ENCODE peak calls at places on chromosomes 5 and 9, in four cellular contexts. R is kidney epithelial cell, L is stomach, E is osteoblast. Z is an unnamed sample.

GRCh38 chr5:15703901-15704300 is 203.9 kb downstream of the FBXL7 start:
- DNase-seq in R (no peak), E (peak), L (no peak), Z (no peak)

GRCh38 chr5:133977858-133978257 is 9.4 kb upstream of the C5orf15 start:
- DNase-seq in E (peak), R (no peak), L (no peak), Z (no peak)

GRCh38 chr5:40365357-40366330 is 314.1 kb upstream of the PTGER4 start:
- DNase-seq in L (no peak), E (no peak), R (no peak), Z (no peak)

GRCh38 chr9:18362901-18363685 is 110.9 kb upstream of the ADAMTSL1 start:
- DNase-seq in R (no peak), E (peak), L (no peak), Z (no peak)

GRCh38 chr5:149747833-149748366 is 17.8 kb downstream of the PPARGC1B start:
- DNase-seq in E (peak), L (no peak), R (no peak), Z (no peak)

GRCh38 chr5:14199902-14200301 is 56.8 kb downstream of the TRIO start:
- DNase-seq in R (no peak), L (no peak), E (no peak), Z (no peak)

GRCh38 chr5:179259731-179260323 is 85.4 kb downstream of the ADAMTS2 start:
- DNase-seq in E (peak), R (no peak), L (peak), Z (no peak)

GRCh38 chr9:95057121-95057520 is 260.4 kb downstream of the FANCC start:
- DNase-seq in L (no peak), R (no peak), E (no peak), Z (no peak)

GRCh38 chr9:129321511-129322021 is 143.5 kb upstream of the IER5L start:
- DNase-seq in E (no peak), L (peak), R (no peak), Z (no peak)

GRCh38 chr9:967851-968641 is 8.4 kb upstream of the DMRT3 start:
- DNase-seq in R (no peak), E (no peak), L (no peak), Z (no peak)

GRCh38 chr5:148808864-148809642 is 17.4 kb upstream of the ADRB2 start:
- DNase-seq in L (no peak), E (no peak), R (no peak), Z (no peak)

GRCh38 chr5:55821731-55822512 is 29.2 kb upstream of the IL31RA start:
- DNase-seq in L (peak), R (no peak), E (peak), Z (no peak)

GRCh38 chr5:67515020-67515689 is 318.6 kb upstream of the CD180 start:
- DNase-seq in E (no peak), R (no peak), L (no peak), Z (no peak)

DNA sequence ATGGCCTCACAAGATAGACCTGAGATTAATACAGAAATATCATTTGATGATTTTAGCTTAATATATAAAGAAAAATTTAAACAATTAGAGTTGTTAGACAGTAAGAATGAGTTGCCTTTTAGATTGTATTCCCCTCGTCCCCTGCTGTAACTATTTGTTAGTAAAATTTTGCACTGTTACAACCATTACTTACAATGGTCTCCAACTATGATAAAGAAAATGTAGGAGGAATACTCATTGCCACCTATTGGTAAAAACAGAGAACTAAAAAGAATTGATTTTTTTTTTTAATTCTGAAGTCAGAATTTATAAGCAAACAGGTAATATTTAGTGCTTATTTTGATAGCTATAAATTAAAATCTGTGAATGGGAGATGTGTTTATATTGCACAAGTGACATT is 937.6 kb downstream of the TLE4 start:
- DNase-seq in L (no peak), R (no peak), E (no peak), Z (no peak)
- TF ChIP-seq CTCF in L (no peak), R (no peak), E (no peak), Z (no peak)

DNA sequence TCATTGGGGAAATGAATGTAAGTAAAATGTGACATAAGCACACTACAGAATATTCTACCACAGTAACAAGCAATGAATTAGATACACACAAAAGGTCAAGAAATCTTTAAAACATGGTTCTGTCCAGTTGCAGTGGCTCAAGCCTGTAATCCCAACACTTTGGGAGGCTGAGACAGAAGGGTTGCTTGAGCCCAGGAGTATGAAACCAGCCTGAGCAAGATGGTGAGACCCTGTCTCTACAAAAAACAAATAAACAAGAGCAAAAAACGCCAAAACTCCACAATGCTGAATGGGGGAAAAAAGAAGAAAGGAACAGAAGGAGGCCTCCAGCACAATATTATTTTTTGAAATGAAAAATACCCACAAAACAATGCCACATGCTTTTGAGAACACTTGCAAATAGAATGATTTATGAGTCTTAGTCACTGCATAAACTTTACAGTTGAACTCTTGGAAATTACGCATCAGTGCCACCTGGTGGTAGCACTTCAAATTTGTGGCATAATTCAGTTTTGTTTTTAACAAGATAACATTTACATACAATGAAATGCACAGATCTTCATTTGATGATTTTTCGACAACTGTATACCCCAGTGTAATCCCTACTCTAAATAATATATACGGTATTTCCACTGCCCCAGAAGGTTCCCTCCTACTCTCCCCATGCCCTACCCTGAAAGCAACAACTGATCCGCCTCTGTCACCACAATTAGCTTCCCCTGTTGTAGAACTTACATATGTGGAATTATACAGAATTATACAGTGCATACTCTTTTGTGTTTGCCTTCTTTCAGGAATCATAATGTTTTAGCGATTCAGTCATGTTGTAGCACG is 14.4 kb upstream of the SPINK4 start:
- DNase-seq in E (no peak), R (peak), L (peak), Z (no peak)
- H3K4me3 ChIP-seq in E (no peak), R (no peak), L (no peak), Z (no peak)

DNA sequence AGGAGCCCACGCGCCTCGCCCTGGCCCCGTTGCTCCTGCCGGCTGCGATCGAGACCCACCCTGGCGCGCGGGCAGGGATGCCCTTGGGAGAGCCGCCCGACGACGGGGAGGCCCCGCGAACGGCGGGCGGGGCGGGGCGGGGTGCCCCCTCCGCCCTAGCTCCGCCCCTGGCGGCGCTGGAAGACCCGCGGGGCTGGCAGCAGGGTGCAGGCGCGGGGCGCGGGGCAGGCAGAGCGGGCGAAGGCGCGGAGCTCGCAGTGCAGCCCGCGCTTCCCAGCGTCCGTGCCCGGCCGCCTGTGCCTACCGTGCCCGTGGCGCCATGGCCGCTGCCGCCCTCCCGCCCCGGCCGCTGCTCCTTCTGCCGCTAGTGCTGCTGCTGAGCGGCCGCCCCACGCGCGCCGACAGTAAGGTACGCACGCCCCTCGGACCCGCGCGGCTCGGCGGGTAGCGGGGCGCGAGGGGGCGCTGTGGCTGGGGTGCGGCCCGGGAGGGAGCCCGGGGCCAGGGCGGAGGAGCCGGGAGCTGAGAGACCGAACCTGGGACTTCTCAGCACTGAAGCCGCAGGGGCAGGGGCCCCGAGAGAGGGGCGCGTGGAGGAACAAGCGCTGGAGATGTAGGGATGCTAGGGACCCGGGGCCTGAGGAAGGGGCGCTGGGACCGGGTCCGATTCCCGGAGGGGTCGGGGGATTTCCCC is at the start of gene OLFML2A:
- DNase-seq in L (no peak), E (peak), R (no peak), Z (no peak)
- TF ChIP-seq CTCF in L (no peak), E (peak), R (peak), Z (peak)

GRCh38 chr5:32534056-32534455 is 51.3 kb upstream of the SUB1 start:
- DNase-seq in R (no peak), E (no peak), L (no peak), Z (no peak)
- H3K4me3 ChIP-seq in R (no peak), E (no peak), L (no peak), Z (no peak)